ENCODE peak calls at places on chromosome 11, in eight cellular contexts. L is CD8-positive, alpha-beta memory T cell; A is GM18507; J is caudate nucleus; T is cardiac septum; V is body of pancreas; O is LHCN-M2; N is mucosa of descending colon. B is an unnamed sample.

GRCh38 chr11:72037554-72038311 is 39.0 kb downstream of the IL18BP start:
- DNase-seq in L (no peak), A (no peak), J (no peak), T (no peak), V (no peak), O (no peak), N (no peak), B (no peak)

GRCh38 chr11:296976-297665 is 2.2 kb downstream of the IFITM5 start:
- DNase-seq in L (no peak), A (no peak), J (no peak), T (peak; percentile 68), V (peak; percentile 37), O (no peak), N (peak; percentile 50), B (no peak)

GRCh38 chr11:35367491-35367890 is 51.9 kb downstream of the SLC1A2 start:
- DNase-seq in L (no peak), A (no peak), J (no peak), T (no peak), V (no peak), O (peak; percentile 78), N (no peak), B (no peak)

GRCh38 chr11:74141274-74141695 is 29.5 kb downstream of the C2CD3 start:
- DNase-seq in L (no peak), A (no peak), J (no peak), T (no peak), V (no peak), O (no peak), N (no peak), B (no peak)

GRCh38 chr11:132501356-132501755 is 1030.9 kb downstream of the OPCML start:
- DNase-seq in L (no peak), A (no peak), J (no peak), T (no peak), V (no peak), O (no peak), N (no peak), B (no peak)

GRCh38 chr11:77410076-77410827 is 63.6 kb downstream of the PAK1 start:
- DNase-seq in L (no peak), A (no peak), J (no peak), T (no peak), V (no peak), O (no peak), N (no peak), B (no peak)

GRCh38 chr11:68383976-68384501 is 71.6 kb downstream of the LRP5 start:
- DNase-seq in L (peak; percentile 14), A (peak; percentile 63), J (no peak), T (peak; percentile 87), V (peak; percentile 70), O (peak; percentile 42), N (no peak), B (no peak)

GRCh38 chr11:68411501-68411991 is 49.0 kb upstream of the PPP6R3 start:
- DNase-seq in L (no peak), A (no peak), J (no peak), T (no peak), V (no peak), O (peak; percentile 82), N (peak; percentile 93), B (no peak)

GRCh38 chr11:86206296-86206695 is 38.3 kb upstream of the EED start:
- DNase-seq in L (no peak), A (no peak), J (no peak), T (no peak), V (no peak), O (no peak), N (no peak), B (no peak)

GRCh38 chr11:130397780-130398179 is 30.6 kb downstream of the ADAMTS8 start:
- DNase-seq in L (no peak), A (no peak), J (no peak), T (no peak), V (no peak), O (no peak), N (no peak), B (no peak)

GRCh38 chr11:44842219-44842618 is 108.5 kb downstream of the TP53I11 start:
- DNase-seq in L (no peak), A (no peak), J (no peak), T (no peak), V (no peak), O (peak; percentile 42), N (no peak), B (peak; percentile 78)

GRCh38 chr11:101127699-101128570 is 1.7 kb downstream of the PGR start:
- DNase-seq in L (no peak), A (no peak), J (no peak), T (no peak), V (peak; percentile 13), O (no peak), N (peak; percentile 46), B (no peak)

GRCh38 chr11:134069426-134069921 is 602 bp downstream of the JAM3 start:
- DNase-seq in L (no peak), A (no peak), J (no peak), T (no peak), V (no peak), O (no peak), N (no peak), B (no peak)

GRCh38 chr11:118896472-118896913 is 12.8 kb downstream of the CXCR5 start:
- DNase-seq in L (no peak), A (no peak), J (no peak), T (no peak), V (no peak), O (no peak), N (peak; percentile 55), B (no peak)

GRCh38 chr11:122803306-122803705 is 35.0 kb upstream of the CRTAM start:
- DNase-seq in L (no peak), A (no peak), J (no peak), T (no peak), V (no peak), O (peak; percentile 32), N (no peak), B (peak; percentile 41)

GRCh38 chr11:2590951-2591754 is 108.6 kb downstream of the KCNQ1OT1 start:
- DNase-seq in L (no peak), A (no peak), J (peak; percentile 57), T (no peak), V (peak; percentile 8), O (no peak), N (peak; percentile 30), B (no peak)

GRCh38 chr11:102912482-102912830 is 37.7 kb upstream of the MMP12 start:
- DNase-seq in L (no peak), A (no peak), J (no peak), T (no peak), V (no peak), O (no peak), N (no peak), B (no peak)

GRCh38 chr11:128835741-128836410 is 31.2 kb downstream of the KCNJ1 start:
- DNase-seq in L (no peak), A (no peak), J (no peak), T (no peak), V (peak; percentile 38), O (no peak), N (no peak), B (no peak)

GRCh38 chr11:93905384-93905783 is 55.0 kb upstream of the VSTM5 start:
- DNase-seq in L (no peak), A (no peak), J (no peak), T (no peak), V (no peak), O (peak; percentile 78), N (no peak), B (peak; percentile 77)

GRCh38 chr11:34266090-34266912 is 91.5 kb downstream of the ABTB2 start:
- DNase-seq in L (no peak), A (no peak), J (peak; percentile 47), T (no peak), V (no peak), O (peak; percentile 80), N (no peak), B (peak; percentile 82)

GRCh38 chr11:70460959-70461358 is 62.6 kb downstream of the CTTN start:
- DNase-seq in L (no peak), A (no peak), J (no peak), T (peak; percentile 70), V (no peak), O (no peak), N (no peak), B (no peak)

GRCh38 chr11:130070829-130071205 is 1.1 kb downstream of the APLP2 start:
- DNase-seq in L (no peak), A (no peak), J (no peak), T (peak; percentile 78), V (no peak), O (no peak), N (peak; percentile 57), B (no peak)

GRCh38 chr11:86099727-86100320 is 30.9 kb upstream of the PICALM start:
- DNase-seq in L (no peak), A (no peak), J (no peak), T (no peak), V (no peak), O (peak; percentile 51), N (no peak), B (no peak)

GRCh38 chr11:117300301-117300700 is 9.2 kb downstream of the BACE1-AS start:
- DNase-seq in L (no peak), A (no peak), J (no peak), T (peak; percentile 71), V (peak; percentile 64), O (no peak), N (no peak), B (no peak)

GRCh38 chr11:20671856-20672546 is 2.6 kb downstream of the NELL1 start:
- DNase-seq in L (no peak), A (no peak), J (no peak), T (no peak), V (no peak), O (no peak), N (no peak), B (no peak)

GRCh38 chr11:63614136-63614664 is at the start of gene PLAAT3:
- DNase-seq in L (peak; percentile 7), A (no peak), J (peak; percentile 60), T (peak; percentile 87), V (peak; percentile 74), O (peak; percentile 64), N (peak; percentile 76), B (no peak)

GRCh38 chr11:12169822-12170221 is 59.4 kb downstream of the MICAL2 start:
- DNase-seq in L (no peak), A (no peak), J (no peak), T (no peak), V (no peak), O (no peak), N (no peak), B (no peak)

GRCh38 chr11:117816151-117816741 is 8.3 kb downstream of the FXYD2 start:
- DNase-seq in L (no peak), A (no peak), J (no peak), T (no peak), V (peak; percentile 63), O (peak; percentile 17), N (peak; percentile 62), B (no peak)